ENCODE peak calls at places on chromosomes 11 and 22, in seven cellular contexts. B, U, V, S, J, M and P are unnamed samples.
A peak's percentile ranks its signal among the peaks of the same experiment; 100 is the strongest.

GRCh38 chr22:25759825-25760231 is 17.8 kb downstream of the MYO18B start:
- DNase-seq in U (no peak), J (peak; percentile 93), S (peak; percentile 4), B (no peak), V (peak; percentile 45), M (no peak), P (no peak)

GRCh38 chr22:40383905-40384304 is 13.5 kb downstream of the SGSM3 start:
- DNase-seq in B (no peak), J (peak; percentile 68), U (no peak), S (no peak), M (no peak), V (no peak), P (no peak)

GRCh38 chr11:64396079-64396591 is 37.2 kb downstream of the RPS6KA4 start:
- DNase-seq in S (no peak), B (no peak), V (peak; percentile 55), M (peak; percentile 78), J (no peak), U (peak; percentile 54), P (no peak)

GRCh38 chr11:44950036-44950624 is 553 bp downstream of the TP53I11 start:
- DNase-seq in M (no peak), V (peak; percentile 60), U (peak; percentile 80), J (peak; percentile 55), S (no peak), B (no peak), P (no peak)

GRCh38 chr11:118485273-118485672 is 42.0 kb upstream of the TTC36 start:
- DNase-seq in J (peak; percentile 20), V (no peak), U (no peak), B (no peak), S (peak; percentile 11), M (no peak), P (no peak)

GRCh38 chr11:108870373-108871020 is 205.6 kb downstream of the DDX10 start:
- DNase-seq in M (no peak), U (no peak), J (peak; percentile 87), B (no peak), S (peak; percentile 48), V (no peak), P (no peak)

GRCh38 chr11:117839234-117839882 is 14.8 kb upstream of the FXYD2 start:
- DNase-seq in U (no peak), V (no peak), S (no peak), M (no peak), B (no peak), J (no peak), P (no peak)

GRCh38 chr11:58097437-58097836 is 27.9 kb downstream of the OR9I1 start:
- DNase-seq in V (no peak), U (no peak), B (no peak), J (no peak), S (no peak), M (no peak), P (no peak)

GRCh38 chr22:46791201-46791731 is 28.8 kb downstream of the TBC1D22A start:
- DNase-seq in S (no peak), J (peak; percentile 80), U (no peak), B (no peak), V (no peak), M (no peak), P (no peak)

GRCh38 chr11:119319702-119320592 is 3.0 kb upstream of the MCAM start:
- DNase-seq in J (no peak), B (no peak), M (no peak), U (peak; percentile 83), V (no peak), S (no peak), P (no peak)

GRCh38 chr11:121417607-121418006 is 34.5 kb upstream of the SORL1 start:
- DNase-seq in U (no peak), B (no peak), S (no peak), V (no peak), J (no peak), M (no peak), P (no peak)

GRCh38 chr22:42688241-42688913 is 32.3 kb downstream of the A4GALT start:
- DNase-seq in V (peak; percentile 94), S (peak; percentile 84), M (peak; percentile 70), U (peak; percentile 58), B (no peak), J (peak; percentile 96), P (no peak)

GRCh38 chr11:3007404-3008010 is 15.4 kb upstream of the NAP1L4 start:
- DNase-seq in S (no peak), U (no peak), M (no peak), B (no peak), V (no peak), J (no peak), P (no peak)
- TF ChIP-seq EZH2phosphoT487 in S (no peak), U (no peak), M (no peak), B (no peak), V (no peak), J (no peak), P (no peak)

GRCh38 chr11:2375964-2376551 is 1.1 kb upstream of the CD81 start:
- DNase-seq in S (no peak), J (no peak), V (no peak), U (no peak), B (no peak), M (no peak), P (no peak)

GRCh38 chr11:2378527-2379210 is 1.6 kb downstream of the CD81 start:
- DNase-seq in U (peak; percentile 29), V (peak; percentile 50), S (no peak), M (no peak), J (peak; percentile 88), B (no peak), P (no peak)

GRCh38 chr11:2376751-2377451 is at the start of gene CD81:
- DNase-seq in S (peak; percentile 22), B (no peak), U (peak; percentile 79), J (peak; percentile 71), V (peak; percentile 82), M (no peak), P (peak; percentile 63)

GRCh38 chr11:2379471-2380174 is 2.5 kb downstream of the CD81 start:
- DNase-seq in B (no peak), U (no peak), M (no peak), S (no peak), J (peak; percentile 60), V (no peak), P (no peak)

GRCh38 chr11:2377511-2378443 is 667 bp downstream of the CD81 start:
- DNase-seq in S (peak; percentile 46), B (no peak), M (peak; percentile 82), V (peak; percentile 89), J (peak; percentile 86), U (peak; percentile 84), P (peak; percentile 70)
- TF ChIP-seq EZH2phosphoT487 in S (no peak), B (no peak), M (no peak), V (no peak), J (no peak), U (no peak), P (no peak)

GRCh38 chr22:44024288-44024908 is at the start of gene PARVB:
- DNase-seq in B (no peak), M (peak; percentile 42), S (peak; percentile 6), V (peak; percentile 51), U (peak; percentile 45), J (peak; percentile 71), P (no peak)
- TF ChIP-seq EZH2phosphoT487 in B (no peak), M (no peak), S (no peak), V (no peak), U (no peak), J (no peak), P (no peak)

GRCh38 chr11:70282012-70282411 is 11.5 kb downstream of the PPFIA1 start:
- DNase-seq in M (no peak), S (no peak), J (peak; percentile 6), U (no peak), B (no peak), V (no peak), P (no peak)

GRCh38 chr11:70278994-70279393 is 8.5 kb downstream of the PPFIA1 start:
- DNase-seq in V (no peak), U (no peak), B (no peak), S (no peak), M (no peak), J (no peak), P (no peak)

GRCh38 chr11:70281114-70281729 is 10.7 kb downstream of the PPFIA1 start:
- DNase-seq in V (no peak), U (no peak), M (no peak), J (peak; percentile 85), S (no peak), B (no peak), P (no peak)
- TF ChIP-seq EZH2phosphoT487 in V (no peak), U (no peak), M (no peak), J (no peak), S (no peak), B (no peak), P (no peak)